ENCODE peak calls at places on chromosome 9, in five cellular contexts. C, M, T, L and G are unnamed samples. For H3K9me3, the result is how much of the 10 kb centered on the place peaks cover.

GRCh38 chr9:136623016-136623848 is 39.5 kb upstream of the EGFL7 start:
- DNase-seq in C (no peak), L (no peak), T (no peak), M (no peak), G (no peak)

GRCh38 chr9:76562511-76562911 is 103.5 kb downstream of the GCNT1 start:
- DNase-seq in L (no peak), T (no peak), M (peak), C (no peak), G (no peak)

GRCh38 chr9:87812375-87813118 is 70.1 kb upstream of the SPATA31E1 start:
- DNase-seq in L (peak), T (peak), C (peak), M (peak), G (peak)

GRCh38 chr9:97408562-97408961 is 3.3 kb upstream of the TDRD7 start:
- DNase-seq in L (no peak), T (no peak), C (no peak), M (no peak), G (no peak)

GRCh38 chr9:113219972-113220371 is 1.1 kb downstream of the FKBP15 start:
- DNase-seq in C (no peak), T (peak), L (no peak), M (peak), G (no peak)

GRCh38 chr9:108151161-108151586 is 661.6 kb upstream of the KLF4 start:
- DNase-seq in T (no peak), L (peak), M (peak), C (no peak), G (no peak)

GRCh38 chr9:21455320-21455719 is 15.1 kb downstream of the IFNA1 start:
- DNase-seq in C (peak), M (no peak), L (no peak), T (peak), G (peak)

GRCh38 chr9:71210326-71210725 is 88.9 kb upstream of the TRPM3 start:
- DNase-seq in M (no peak), C (peak), T (no peak), L (no peak), G (no peak)

GRCh38 chr9:98709968-98710965 is 1.5 kb upstream of the GABBR2 start:
- DNase-seq in C (peak), L (peak), M (peak), T (no peak), G (no peak)

GRCh38 chr9:76759726-76760125 is 4.5 kb upstream of the PCA3 start:
- DNase-seq in C (no peak), L (no peak), M (no peak), T (peak), G (no peak)

GRCh38 chr9:19995619-19996018 is 206.8 kb upstream of the SLC24A2 start:
- DNase-seq in C (no peak), M (no peak), L (no peak), T (no peak), G (no peak)

GRCh38 chr9:69486498-69486897 is 161.5 kb downstream of the ENTREP1 start:
- DNase-seq in L (no peak), T (no peak), C (no peak), M (peak), G (no peak)

GRCh38 chr9:69485466-69485865 is 160.5 kb downstream of the ENTREP1 start:
- DNase-seq in L (no peak), M (no peak), T (no peak), C (no peak), G (no peak)

DNA sequence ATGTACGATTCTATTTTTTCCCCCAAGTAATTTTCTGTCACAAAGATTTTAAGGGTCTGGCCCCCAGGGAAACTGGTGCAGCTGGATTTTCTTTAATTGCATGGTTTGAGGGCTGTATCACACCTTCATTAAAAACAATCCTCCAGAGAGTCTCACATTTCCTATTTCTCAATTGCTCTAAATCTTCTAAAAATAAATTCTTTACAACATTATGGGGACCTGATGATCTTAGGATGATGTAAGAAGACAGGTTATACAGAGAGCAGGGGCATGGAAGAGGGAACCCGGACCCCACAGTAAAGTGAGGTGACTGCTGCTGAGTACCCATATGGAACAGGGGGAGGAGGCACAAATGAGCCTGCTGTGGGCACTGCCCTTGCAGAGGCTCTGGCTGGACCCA is 159.0 kb downstream of the ENTREP1 start:
- DNase-seq in T (no peak), L (no peak), M (no peak), C (no peak), G (no peak)
- H3K27ac ChIP-seq in T (no peak), L (no peak), M (no peak), C (no peak), G (no peak)

GRCh38 chr9:95332860-95333259 is 15.4 kb upstream of the FANCC start:
- DNase-seq in M (no peak), L (no peak), T (no peak), C (no peak), G (no peak)
- H3K9me3 ChIP-seq in M (under half), L (under half), T (under half), C (under half), G (under half)

GRCh38 chr9:4796988-4797956 is 4.5 kb downstream of the RCL1 start:
- DNase-seq in L (no peak), T (peak), M (peak), C (peak), G (no peak)
- H3K27ac ChIP-seq in L (peak), T (peak), M (no peak), C (peak), G (no peak)

GRCh38 chr9:135225619-135226228 is 138.3 kb downstream of the OLFM1 start:
- DNase-seq in L (no peak), M (no peak), C (no peak), T (no peak), G (no peak)
- H3K9me3 ChIP-seq in L (under half), M (under half), C (under half), T (under half), G (under half)

DNA sequence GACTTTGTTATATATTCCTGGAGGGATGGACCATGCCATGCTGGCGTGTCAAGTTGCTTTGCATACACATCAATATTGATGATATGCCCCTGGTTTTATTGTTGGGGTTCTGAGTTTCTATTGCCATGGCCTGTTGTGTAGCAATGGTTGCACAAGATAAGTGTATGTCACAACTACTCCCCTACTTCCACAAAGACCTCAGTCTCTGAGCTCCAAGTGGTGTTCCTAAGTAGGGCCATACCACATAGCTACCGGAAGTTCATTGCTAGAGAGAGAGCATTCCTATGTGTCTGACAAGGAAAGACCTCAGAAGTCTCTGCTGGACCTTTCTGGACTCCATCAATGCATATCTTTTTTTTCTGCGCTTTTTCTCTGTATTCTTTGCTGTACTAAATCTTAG is 19.7 kb downstream of the TXNDC8 start:
- DNase-seq in L (no peak), T (no peak), M (no peak), C (no peak), G (no peak)
- H3K27ac ChIP-seq in L (no peak), T (no peak), M (no peak), C (no peak), G (no peak)

GRCh38 chr9:90821697-90822096 is 20.1 kb downstream of the SYK start:
- DNase-seq in T (no peak), C (no peak), M (no peak), L (no peak), G (no peak)
- H3K9me3 ChIP-seq in T (half or more), C (under half), M (under half), L (under half), G (under half)

GRCh38 chr9:133714606-133715294 is 23.4 kb downstream of the SARDH start:
- DNase-seq in M (peak), C (no peak), L (no peak), T (no peak), G (no peak)
- H3K27ac ChIP-seq in M (peak), C (no peak), L (no peak), T (no peak), G (no peak)